ENCODE peak calls at places on chromosomes 3 and 15, in eight cellular contexts. One of them, this sample, is unnamed. For H3K4me1, the result is how much of the 10 kb centered on the place peaks cover.

GRCh38 chr15:72168131-72168825 is 29.3 kb downstream of the GRAMD2A start:
- DNase-seq in sigmoid colon: no peak
- DNase-seq in K562: peak
- DNase-seq in upper lobe of left lung: no peak
- DNase-seq in HepG2: no peak
- DNase-seq in ovary: no peak
- DNase-seq in A549: no peak
- DNase-seq in transverse colon: no peak
- DNase-seq in this sample: no peak

GRCh38 chr15:79901958-79902357 is 5.1 kb upstream of the MTHFS start:
- DNase-seq in K562: no peak
- DNase-seq in transverse colon: no peak
- DNase-seq in HepG2: no peak
- DNase-seq in upper lobe of left lung: no peak
- DNase-seq in sigmoid colon: no peak
- DNase-seq in A549: no peak
- DNase-seq in ovary: no peak
- DNase-seq in this sample: no peak

GRCh38 chr3:157408499-157409149 is 28.0 kb upstream of the PTX3 start:
- DNase-seq in HepG2: no peak
- DNase-seq in sigmoid colon: no peak
- DNase-seq in upper lobe of left lung: peak
- DNase-seq in transverse colon: no peak
- DNase-seq in A549: no peak
- DNase-seq in ovary: no peak
- DNase-seq in K562: no peak
- DNase-seq in this sample: no peak

GRCh38 chr3:146308222-146308621 is 57.3 kb upstream of the PLSCR4 start:
- DNase-seq in sigmoid colon: no peak
- DNase-seq in upper lobe of left lung: no peak
- DNase-seq in ovary: no peak
- DNase-seq in K562: no peak
- DNase-seq in transverse colon: no peak
- DNase-seq in HepG2: no peak
- DNase-seq in A549: no peak
- DNase-seq in this sample: no peak

GRCh38 chr3:171871392-171872274 is 28.5 kb downstream of the TMEM212 start:
- DNase-seq in HepG2: no peak
- DNase-seq in transverse colon: no peak
- DNase-seq in ovary: no peak
- DNase-seq in K562: no peak
- DNase-seq in upper lobe of left lung: no peak
- DNase-seq in A549: no peak
- DNase-seq in sigmoid colon: no peak
- DNase-seq in this sample: no peak

GRCh38 chr3:149489060-149489690 is 14.7 kb downstream of the TM4SF4 start:
- DNase-seq in transverse colon: no peak
- DNase-seq in K562: peak
- DNase-seq in ovary: no peak
- DNase-seq in sigmoid colon: no peak
- DNase-seq in A549: peak
- DNase-seq in upper lobe of left lung: no peak
- DNase-seq in HepG2: no peak
- DNase-seq in this sample: no peak

GRCh38 chr3:46812237-46812791 is 50.9 kb downstream of the MYL3 start:
- DNase-seq in upper lobe of left lung: peak
- DNase-seq in K562: peak
- DNase-seq in HepG2: no peak
- DNase-seq in ovary: peak
- DNase-seq in transverse colon: peak
- DNase-seq in sigmoid colon: peak
- DNase-seq in A549: peak
- DNase-seq in this sample: no peak

GRCh38 chr3:13708301-13708700 is 159.4 kb downstream of the FBLN2 start:
- DNase-seq in transverse colon: no peak
- DNase-seq in K562: no peak
- DNase-seq in ovary: no peak
- DNase-seq in A549: no peak
- DNase-seq in sigmoid colon: peak
- DNase-seq in upper lobe of left lung: peak
- DNase-seq in HepG2: no peak
- DNase-seq in this sample: peak

GRCh38 chr3:144273611-144274010 is 302.0 kb downstream of the DIPK2A start:
- DNase-seq in upper lobe of left lung: no peak
- DNase-seq in K562: no peak
- DNase-seq in sigmoid colon: no peak
- DNase-seq in ovary: no peak
- DNase-seq in HepG2: no peak
- DNase-seq in A549: no peak
- DNase-seq in transverse colon: no peak
- DNase-seq in this sample: no peak

GRCh38 chr15:60620707-60621106 is 141.8 kb upstream of the ICE2 start:
- DNase-seq in K562: no peak
- DNase-seq in HepG2: no peak
- DNase-seq in A549: no peak
- DNase-seq in transverse colon: peak
- DNase-seq in ovary: no peak
- DNase-seq in sigmoid colon: peak
- DNase-seq in upper lobe of left lung: no peak
- DNase-seq in this sample: peak

GRCh38 chr15:64019764-64020163 is 26.5 kb downstream of the DAPK2 start:
- DNase-seq in sigmoid colon: no peak
- DNase-seq in upper lobe of left lung: no peak
- DNase-seq in ovary: no peak
- DNase-seq in A549: peak
- DNase-seq in transverse colon: peak
- DNase-seq in K562: no peak
- DNase-seq in HepG2: peak
- DNase-seq in this sample: no peak

GRCh38 chr3:36992806-36993325 is at the start of gene EPM2AIP1:
- DNase-seq in K562: no peak
- DNase-seq in sigmoid colon: peak
- DNase-seq in transverse colon: no peak
- DNase-seq in ovary: no peak
- DNase-seq in A549: no peak
- DNase-seq in upper lobe of left lung: peak
- DNase-seq in HepG2: no peak
- DNase-seq in this sample: peak

GRCh38 chr3:12796171-12797123 is at the start of gene CAND2:
- DNase-seq in sigmoid colon: peak
- DNase-seq in HepG2: no peak
- DNase-seq in upper lobe of left lung: peak
- DNase-seq in K562: peak
- DNase-seq in transverse colon: peak
- DNase-seq in A549: peak
- DNase-seq in ovary: peak
- DNase-seq in this sample: no peak

GRCh38 chr3:113873814-113874526 is 35.4 kb downstream of the GRAMD1C start:
- DNase-seq in HepG2: peak
- DNase-seq in K562: no peak
- DNase-seq in transverse colon: no peak
- DNase-seq in ovary: no peak
- DNase-seq in A549: no peak
- DNase-seq in sigmoid colon: no peak
- DNase-seq in upper lobe of left lung: no peak
- DNase-seq in this sample: no peak

GRCh38 chr3:40780341-40780800 is 255.6 kb downstream of the ZNF621 start:
- DNase-seq in ovary: peak
- DNase-seq in transverse colon: peak
- DNase-seq in A549: no peak
- DNase-seq in upper lobe of left lung: peak
- DNase-seq in K562: no peak
- DNase-seq in sigmoid colon: peak
- DNase-seq in HepG2: peak
- DNase-seq in this sample: peak

GRCh38 chr3:47414666-47415587 is 34.1 kb downstream of the PTPN23 start:
- DNase-seq in upper lobe of left lung: no peak
- DNase-seq in ovary: no peak
- DNase-seq in HepG2: no peak
- DNase-seq in A549: no peak
- DNase-seq in sigmoid colon: no peak
- DNase-seq in K562: no peak
- DNase-seq in transverse colon: no peak
- DNase-seq in this sample: no peak

GRCh38 chr3:13141991-13142412 is 68.8 kb upstream of the IQSEC1 start:
- DNase-seq in ovary: no peak
- DNase-seq in upper lobe of left lung: no peak
- DNase-seq in K562: peak
- DNase-seq in sigmoid colon: peak
- DNase-seq in transverse colon: no peak
- DNase-seq in A549: no peak
- DNase-seq in HepG2: no peak
- DNase-seq in this sample: peak

DNA sequence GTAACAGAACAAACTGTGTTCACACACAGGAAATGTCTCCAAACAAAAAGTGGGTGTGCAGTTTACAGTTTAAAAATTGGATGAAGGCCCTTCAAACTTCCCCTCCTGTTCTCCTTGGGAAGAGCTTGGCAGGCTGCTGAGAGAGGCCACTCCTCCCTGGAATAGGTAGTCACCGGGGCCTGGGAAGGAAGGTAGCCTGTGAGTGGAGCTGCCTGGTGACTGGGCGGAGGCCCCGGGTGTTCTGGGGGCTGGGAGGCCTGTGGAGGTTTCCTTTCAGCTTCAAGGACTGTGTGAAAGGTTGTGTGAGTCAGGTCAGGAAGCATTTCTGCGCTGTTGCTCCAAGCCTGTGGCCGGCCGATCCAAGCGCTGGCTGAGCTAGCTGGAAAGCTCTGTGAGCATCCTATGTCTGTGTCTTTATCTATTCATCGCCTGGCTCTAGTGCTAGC is 14.1 kb downstream of the SLCO3A1 start:
- DNase-seq in sigmoid colon: peak
- DNase-seq in A549: peak
- DNase-seq in upper lobe of left lung: peak
- DNase-seq in K562: no peak
- DNase-seq in ovary: peak
- DNase-seq in transverse colon: peak
- DNase-seq in HepG2: no peak
- DNase-seq in this sample: peak
- TF ChIP-seq EP300 in sigmoid colon: no peak
- TF ChIP-seq EP300 in A549: no peak
- TF ChIP-seq EP300 in upper lobe of left lung: peak
- TF ChIP-seq EP300 in K562: no peak
- TF ChIP-seq EP300 in ovary: no peak
- TF ChIP-seq EP300 in transverse colon: no peak
- TF ChIP-seq EP300 in HepG2: no peak
- TF ChIP-seq EP300 in this sample: no peak

DNA sequence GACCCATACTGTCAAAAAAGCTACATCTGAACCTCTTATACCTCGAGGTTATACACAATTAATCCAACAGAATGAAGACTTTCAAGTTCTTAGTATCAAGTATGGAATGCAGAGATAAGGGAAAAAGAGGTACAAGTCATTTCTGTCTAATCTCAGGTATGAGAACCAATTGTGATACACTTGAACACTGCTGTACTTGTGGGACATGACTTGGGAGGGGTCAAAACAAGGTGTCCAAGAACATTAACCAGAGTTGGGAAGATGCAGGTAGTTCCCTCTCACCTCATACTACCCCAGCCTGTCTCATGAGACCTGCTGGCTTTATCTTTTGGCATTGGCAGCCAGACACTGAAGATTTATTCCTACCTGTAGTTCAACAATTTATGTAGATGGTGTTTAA is 209.7 kb downstream of the NR1D2 start:
- DNase-seq in ovary: no peak
- DNase-seq in upper lobe of left lung: no peak
- DNase-seq in HepG2: no peak
- DNase-seq in sigmoid colon: no peak
- DNase-seq in A549: no peak
- DNase-seq in transverse colon: no peak
- DNase-seq in K562: no peak
- DNase-seq in this sample: no peak
- H3K4me1 ChIP-seq in ovary: under half
- H3K4me1 ChIP-seq in upper lobe of left lung: under half
- H3K4me1 ChIP-seq in HepG2: under half
- H3K4me1 ChIP-seq in sigmoid colon: under half
- H3K4me1 ChIP-seq in A549: under half
- H3K4me1 ChIP-seq in transverse colon: under half
- H3K4me1 ChIP-seq in K562: under half
- H3K4me1 ChIP-seq in this sample: under half

GRCh38 chr3:27671101-27671500 is 51.0 kb downstream of the EOMES start:
- DNase-seq in ovary: no peak
- DNase-seq in transverse colon: no peak
- DNase-seq in upper lobe of left lung: no peak
- DNase-seq in sigmoid colon: no peak
- DNase-seq in K562: no peak
- DNase-seq in HepG2: no peak
- DNase-seq in A549: no peak
- DNase-seq in this sample: no peak
- TF ChIP-seq EP300 in ovary: no peak
- TF ChIP-seq EP300 in transverse colon: no peak
- TF ChIP-seq EP300 in upper lobe of left lung: no peak
- TF ChIP-seq EP300 in sigmoid colon: no peak
- TF ChIP-seq EP300 in K562: no peak
- TF ChIP-seq EP300 in HepG2: no peak
- TF ChIP-seq EP300 in A549: no peak
- TF ChIP-seq EP300 in this sample: no peak

GRCh38 chr3:53243785-53244184 is 12.0 kb downstream of the TKT start:
- DNase-seq in A549: no peak
- DNase-seq in HepG2: no peak
- DNase-seq in transverse colon: no peak
- DNase-seq in ovary: no peak
- DNase-seq in K562: no peak
- DNase-seq in sigmoid colon: no peak
- DNase-seq in upper lobe of left lung: no peak
- DNase-seq in this sample: no peak
- H3K4me1 ChIP-seq in A549: half or more
- H3K4me1 ChIP-seq in HepG2: under half
- H3K4me1 ChIP-seq in transverse colon: under half
- H3K4me1 ChIP-seq in ovary: under half
- H3K4me1 ChIP-seq in K562: under half
- H3K4me1 ChIP-seq in sigmoid colon: under half
- H3K4me1 ChIP-seq in upper lobe of left lung: half or more
- H3K4me1 ChIP-seq in this sample: under half

DNA sequence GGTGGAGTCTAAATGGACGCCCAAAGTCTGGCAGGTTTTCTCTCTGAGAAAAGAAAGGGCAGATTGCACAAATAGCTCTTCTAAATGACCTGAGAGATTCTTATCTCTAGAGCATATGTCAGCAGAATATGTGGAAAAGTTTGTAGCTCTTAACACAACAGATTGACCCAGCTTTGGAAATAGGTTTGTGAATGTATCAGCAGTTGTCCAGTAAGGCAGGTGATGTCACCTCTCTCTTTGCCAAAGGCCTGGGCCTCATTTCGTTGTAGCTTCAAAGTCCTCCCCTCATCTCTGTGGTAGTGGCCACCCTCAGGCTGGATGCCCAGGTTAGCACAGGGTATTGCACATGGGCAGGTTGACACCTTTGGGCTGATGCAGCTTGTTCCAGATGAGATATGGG is 36.0 kb downstream of the PDIA5 start:
- DNase-seq in K562: no peak
- DNase-seq in HepG2: no peak
- DNase-seq in transverse colon: no peak
- DNase-seq in sigmoid colon: no peak
- DNase-seq in ovary: no peak
- DNase-seq in A549: no peak
- DNase-seq in upper lobe of left lung: no peak
- DNase-seq in this sample: no peak
- TF ChIP-seq EP300 in K562: no peak
- TF ChIP-seq EP300 in HepG2: no peak
- TF ChIP-seq EP300 in transverse colon: no peak
- TF ChIP-seq EP300 in sigmoid colon: no peak
- TF ChIP-seq EP300 in ovary: no peak
- TF ChIP-seq EP300 in A549: no peak
- TF ChIP-seq EP300 in upper lobe of left lung: no peak
- TF ChIP-seq EP300 in this sample: no peak